ENCODE peak calls at places on chromosome 14, in eight cellular contexts. V is T47D, O is RCC 7860, W is H9, A is Kasumi-1, H is nephron progenitor cell, Q is lower lobe of right lung, B is astrocyte of the hippocampus. F is an unnamed sample.

GRCh38 chr14:35155962-35156361 is 33.6 kb downstream of the PRORP start:
- DNase-seq in W (no peak), A (no peak), V (no peak), O (peak), Q (no peak), H (no peak), B (peak), F (peak)

GRCh38 chr14:60102389-60102788 is 10.7 kb downstream of the PCNX4 start:
- DNase-seq in B (peak), A (no peak), V (no peak), O (no peak), H (no peak), Q (no peak), W (no peak), F (no peak)

GRCh38 chr14:93729993-93730392 is 58.3 kb downstream of the PRIMA1 start:
- DNase-seq in W (no peak), A (no peak), V (no peak), O (peak), B (peak), Q (no peak), H (no peak), F (no peak)

GRCh38 chr14:61337893-61338292 is 16.5 kb downstream of the PRKCH start:
- DNase-seq in H (no peak), Q (no peak), W (no peak), B (no peak), V (no peak), A (no peak), O (no peak), F (no peak)

GRCh38 chr14:26872510-26872909 is 274.7 kb upstream of the NOVA1 start:
- DNase-seq in O (no peak), B (peak), W (no peak), Q (no peak), H (no peak), V (peak), A (no peak), F (no peak)

GRCh38 chr14:24056800-24057184 is 5.0 kb downstream of the CARMIL3 start:
- DNase-seq in W (no peak), H (no peak), B (no peak), A (no peak), Q (no peak), O (no peak), V (no peak), F (no peak)

GRCh38 chr14:101402936-101403660 is 158.2 kb upstream of the DIO3 start:
- DNase-seq in A (no peak), O (no peak), Q (no peak), W (no peak), V (no peak), B (no peak), H (no peak), F (no peak)

GRCh38 chr14:101972126-101972785 is 7.9 kb downstream of the DYNC1H1 start:
- DNase-seq in O (peak), A (peak), Q (peak), H (no peak), W (no peak), V (peak), B (peak), F (peak)

GRCh38 chr14:37869633-37870032 is 274.2 kb downstream of the TTC6 start:
- DNase-seq in O (no peak), A (no peak), Q (no peak), B (no peak), H (no peak), V (no peak), W (no peak), F (no peak)

GRCh38 chr14:28751467-28752058 is 15.0 kb upstream of the FOXG1 start:
- DNase-seq in B (peak), H (peak), W (peak), Q (no peak), A (peak), O (peak), V (peak), F (peak)

GRCh38 chr14:56247495-56248087 is 129.4 kb downstream of the PELI2 start:
- DNase-seq in W (no peak), B (peak), Q (no peak), A (no peak), O (no peak), H (no peak), V (peak), F (no peak)

GRCh38 chr14:88605594-88605993 is 42.8 kb downstream of the ZC3H14 start:
- DNase-seq in A (no peak), H (no peak), V (no peak), O (no peak), Q (no peak), B (no peak), W (no peak), F (no peak)

F was measured in Caki2.